ENCODE peak calls at places on chromosomes 3 and 15, in nine cellular contexts. B is upper lobe of right lung; Y is A549; K is CD8-positive, alpha-beta T cell; G is adrenal gland; Q is neural progenitor cell; U is small intestine; L is neuronal stem cell; J is PC-3. V is an unnamed sample.

GRCh38 chr3:98962189-98962930 is 60.9 kb upstream of the DCBLD2 start:
- DNase-seq in Y (peak; percentile 81), K (no peak), G (no peak), Q (no peak), B (no peak), L (no peak), U (no peak), J (peak; percentile 97), V (no peak)

GRCh38 chr3:5841609-5842008 is 654.1 kb downstream of the EDEM1 start:
- DNase-seq in U (no peak), B (no peak), K (no peak), G (no peak), Q (no peak), L (no peak), Y (no peak), J (no peak), V (no peak)

GRCh38 chr15:76502678-76503077 is 166.1 kb downstream of the ISL2 start:
- DNase-seq in Y (no peak), L (no peak), J (no peak), Q (no peak), G (no peak), B (no peak), U (no peak), K (no peak), V (no peak)

GRCh38 chr3:43736558-43736995 is 45.8 kb downstream of the ABHD5 start:
- DNase-seq in U (peak; percentile 91), J (peak; percentile 60), G (no peak), Y (no peak), K (no peak), B (no peak), Q (no peak), L (no peak), V (no peak)

GRCh38 chr3:129040579-129041300 is 19.8 kb upstream of the GP9 start:
- DNase-seq in J (no peak), G (no peak), U (no peak), B (no peak), L (no peak), Q (peak; percentile 21), Y (no peak), K (no peak), V (no peak)

GRCh38 chr3:143972495-143973351 is 1.1 kb downstream of the DIPK2A start:
- DNase-seq in U (peak; percentile 63), G (peak; percentile 73), B (peak; percentile 93), K (peak; percentile 73), Y (peak; percentile 73), Q (peak; percentile 85), L (peak; percentile 67), J (peak; percentile 71), V (peak; percentile 72)

GRCh38 chr3:39433642-39434041 is 27.1 kb downstream of the RPSA start:
- DNase-seq in J (peak; percentile 49), U (peak; percentile 36), G (no peak), B (no peak), L (no peak), Q (no peak), Y (no peak), K (no peak), V (no peak)

GRCh38 chr15:78061963-78062427 is 15.5 kb downstream of the TBC1D2B start:
- DNase-seq in J (peak; percentile 5), U (peak; percentile 61), B (no peak), Y (no peak), L (no peak), K (peak; percentile 54), Q (no peak), G (no peak), V (no peak)

GRCh38 chr3:49469037-49469875 is 811 bp upstream of the DAG1 start:
- DNase-seq in Y (peak; percentile 48), G (peak; percentile 84), L (no peak), K (no peak), B (peak; percentile 87), J (peak; percentile 82), U (no peak), Q (peak; percentile 90), V (peak; percentile 83)

GRCh38 chr15:82625136-82625535 is 22.0 kb downstream of the CPEB1 start:
- DNase-seq in Y (no peak), B (no peak), U (no peak), J (no peak), K (no peak), G (no peak), L (no peak), Q (no peak), V (no peak)

GRCh38 chr15:70382762-70383458 is 285.2 kb upstream of the TLE3 start:
- DNase-seq in G (no peak), K (no peak), B (no peak), Y (no peak), J (no peak), U (no peak), L (no peak), Q (no peak), V (no peak)

GRCh38 chr3:186882881-186883685 is 40.6 kb downstream of the ADIPOQ start:
- DNase-seq in L (no peak), Q (no peak), J (peak; percentile 88), B (no peak), G (no peak), Y (peak; percentile 46), K (no peak), U (no peak), V (no peak)

GRCh38 chr15:66749841-66750575 is 48.0 kb downstream of the SMAD6 start:
- DNase-seq in G (peak; percentile 41), B (peak; percentile 13), K (no peak), Y (no peak), L (no peak), J (peak; percentile 62), U (no peak), Q (no peak), V (peak; percentile 10)

GRCh38 chr3:37986479-37987314 is 3.9 kb upstream of the VILL start:
- DNase-seq in K (no peak), Q (no peak), L (no peak), U (peak; percentile 100), J (peak; percentile 86), G (peak; percentile 18), Y (no peak), B (peak; percentile 89), V (no peak)

DNA sequence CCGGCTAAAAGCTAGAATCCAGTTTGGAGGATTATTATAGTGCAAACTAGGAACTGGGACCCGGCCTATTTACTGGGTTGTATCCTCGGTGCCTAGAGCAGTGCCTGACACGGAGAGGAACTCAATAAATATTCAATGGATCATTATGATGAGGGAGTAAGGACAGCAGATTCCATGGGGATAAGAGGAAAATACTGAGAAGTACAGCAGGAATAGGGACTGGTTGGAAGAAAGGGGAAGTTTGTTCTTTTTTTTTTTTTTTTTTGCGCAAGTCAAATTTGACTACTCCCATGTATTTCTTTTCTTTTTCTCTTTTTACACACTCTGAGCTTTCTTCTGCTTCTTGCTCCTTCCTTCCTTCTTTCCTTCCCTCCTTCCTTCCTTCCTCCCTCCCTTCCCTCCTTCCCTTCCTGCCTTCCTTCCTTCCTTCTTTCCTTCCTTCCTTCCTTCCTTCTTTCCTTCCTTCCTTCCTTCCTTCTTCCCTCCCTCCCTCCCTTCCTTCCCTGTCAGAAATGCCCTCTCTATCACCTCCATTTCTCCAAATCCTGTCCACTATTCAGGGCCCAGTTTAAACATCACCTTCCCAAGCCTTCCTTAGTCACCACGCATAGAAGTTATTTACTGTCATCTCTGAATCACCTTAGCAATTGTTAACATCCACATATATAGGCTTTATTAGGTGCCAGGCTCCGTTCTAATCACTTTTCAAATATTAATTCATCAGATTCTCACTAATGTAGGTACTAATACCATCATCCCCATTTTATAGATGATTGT is 903 bp upstream of the MAGEF1 start:
- DNase-seq in J (peak; percentile 46), B (no peak), L (no peak), K (no peak), U (no peak), Y (no peak), G (no peak), Q (no peak), V (no peak)
- H3K4me3 ChIP-seq in J (peak overlapping the region; percentile 96), B (peak overlapping the region; percentile 90), L (peak overlapping the region; percentile 80), K (peak overlapping the region; percentile 62), U (peak overlapping the region; percentile 68), Y (peak overlapping the region; percentile 75), G (no peak overlapping the region), Q (peak overlapping the region; percentile 86), V (peak overlapping the region; percentile 73)

DNA sequence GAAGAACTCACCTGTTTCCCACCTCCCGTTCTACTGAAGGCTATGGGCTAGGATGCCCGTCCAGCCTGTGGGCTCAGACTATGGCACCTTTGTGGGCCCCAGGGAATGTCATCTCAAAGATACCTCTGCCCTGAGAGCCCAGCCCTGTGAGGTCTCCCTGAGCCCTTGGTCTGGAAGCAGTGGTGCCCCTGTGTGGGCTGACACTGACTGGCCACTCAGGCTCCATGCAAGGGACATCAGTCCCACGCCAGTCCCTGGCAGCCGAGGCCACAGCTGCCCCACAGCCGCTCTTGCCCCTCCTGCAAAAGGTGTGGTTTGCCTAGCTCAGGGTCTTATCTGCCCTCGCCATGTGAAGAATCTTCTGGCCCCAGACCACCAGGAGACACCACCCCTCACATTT is 106.9 kb downstream of the KLF13 start:
- DNase-seq in L (no peak), Q (no peak), K (no peak), Y (no peak), B (no peak), U (no peak), G (no peak), J (no peak), V (no peak)
- H3K27ac ChIP-seq in L (no peak overlapping the region), Q (no peak overlapping the region), K (peak overlapping the region; percentile 95), Y (no peak overlapping the region), B (peak overlapping the region; percentile 87), U (peak overlapping the region; percentile 97), G (no peak overlapping the region), J (no peak overlapping the region), V (no peak overlapping the region)

GRCh38 chr3:181311186-181311585 is 321.6 kb upstream of the DNAJC19 start:
- DNase-seq in U (no peak), Y (no peak), J (no peak), B (no peak), Q (no peak), L (no peak), K (no peak), G (no peak), V (no peak)
- H3K4me3 ChIP-seq in U (no peak overlapping the region), Y (no peak overlapping the region), J (no peak overlapping the region), B (no peak overlapping the region), Q (no peak overlapping the region), L (no peak overlapping the region), K (no peak overlapping the region), G (no peak overlapping the region), V (no peak overlapping the region)

GRCh38 chr3:100899440-100900091 is 93.7 kb downstream of the ABI3BP start:
- DNase-seq in G (no peak), Y (no peak), L (no peak), B (no peak), K (no peak), U (no peak), Q (no peak), J (peak; percentile 89), V (no peak)

GRCh38 chr3:100900671-100901070 is 92.5 kb downstream of the ABI3BP start:
- DNase-seq in Q (no peak), L (no peak), Y (no peak), G (no peak), U (no peak), K (no peak), B (no peak), J (peak; percentile 90), V (no peak)

GRCh38 chr3:100896994-100897393 is 96.2 kb downstream of the ABI3BP start:
- DNase-seq in Q (no peak), G (no peak), J (no peak), U (no peak), L (no peak), K (no peak), B (no peak), Y (no peak), V (no peak)

DNA sequence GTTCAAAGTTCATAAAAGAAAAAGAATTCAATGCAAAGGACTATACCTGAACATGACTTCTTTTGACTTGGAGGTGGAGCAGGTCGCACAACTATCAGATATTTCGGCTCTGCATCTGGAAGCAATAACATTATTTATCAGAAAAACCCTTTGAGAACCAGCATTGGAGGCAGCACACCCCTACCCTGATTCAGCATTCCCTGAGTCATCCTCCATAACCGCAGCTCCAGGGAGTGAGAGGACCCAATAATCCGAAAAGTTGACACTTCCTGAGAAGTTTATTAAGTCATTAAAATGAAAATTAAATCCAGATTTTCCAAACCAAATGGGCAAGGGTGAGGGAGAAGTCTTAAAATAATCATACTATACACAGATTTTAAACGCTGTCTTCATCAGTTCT is 90.6 kb downstream of the ABI3BP start:
- DNase-seq in L (no peak), U (no peak), J (peak; percentile 78), K (no peak), G (no peak), Y (no peak), Q (no peak), B (no peak), V (no peak)
- H3K27ac ChIP-seq in L (no peak overlapping the region), U (no peak overlapping the region), J (peak overlapping the region; percentile 80), K (no peak overlapping the region), G (no peak overlapping the region), Y (no peak overlapping the region), Q (no peak overlapping the region), B (no peak overlapping the region), V (no peak overlapping the region)